ENCODE peak calls at places on chromosomes 5 and 9, in seven cellular contexts. One of them, this sample, is unnamed.

GRCh38 chr5:133824661-133825254 is 143.7 kb downstream of the C5orf15 start:
- DNase-seq in IMR-90: no peak
- DNase-seq in A549: no peak
- DNase-seq in K562: no peak
- DNase-seq in GM12878: peak; percentile 90
- DNase-seq in HepG2: no peak
- DNase-seq in H1: no peak
- DNase-seq in this sample: no peak

GRCh38 chr9:14346826-14347407 is 33.0 kb upstream of the NFIB start:
- DNase-seq in GM12878: no peak
- DNase-seq in H1: no peak
- DNase-seq in HepG2: no peak
- DNase-seq in K562: no peak
- DNase-seq in A549: no peak
- DNase-seq in IMR-90: no peak
- DNase-seq in this sample: peak; percentile 20

GRCh38 chr9:121942313-121942712 is 150.8 kb downstream of the TTLL11 start:
- DNase-seq in HepG2: peak; percentile 2
- DNase-seq in H1: no peak
- DNase-seq in GM12878: no peak
- DNase-seq in A549: no peak
- DNase-seq in K562: no peak
- DNase-seq in IMR-90: no peak
- DNase-seq in this sample: no peak

GRCh38 chr9:36934478-36935065 is 99.5 kb downstream of the PAX5 start:
- DNase-seq in HepG2: no peak
- DNase-seq in H1: no peak
- DNase-seq in A549: no peak
- DNase-seq in K562: no peak
- DNase-seq in GM12878: no peak
- DNase-seq in IMR-90: no peak
- DNase-seq in this sample: peak; percentile 66

GRCh38 chr5:54612711-54613110 is 95.2 kb downstream of the SNX18 start:
- DNase-seq in A549: no peak
- DNase-seq in GM12878: no peak
- DNase-seq in H1: no peak
- DNase-seq in K562: no peak
- DNase-seq in HepG2: no peak
- DNase-seq in IMR-90: no peak
- DNase-seq in this sample: no peak

GRCh38 chr9:116383956-116384355 is 230.4 kb downstream of the PAPPA start:
- DNase-seq in HepG2: no peak
- DNase-seq in K562: no peak
- DNase-seq in H1: no peak
- DNase-seq in GM12878: no peak
- DNase-seq in A549: no peak
- DNase-seq in IMR-90: peak; percentile 73
- DNase-seq in this sample: no peak

GRCh38 chr5:67774153-67774552 is 441.4 kb upstream of the PIK3R1 start:
- DNase-seq in A549: no peak
- DNase-seq in H1: no peak
- DNase-seq in K562: no peak
- DNase-seq in GM12878: no peak
- DNase-seq in HepG2: peak; percentile 68
- DNase-seq in IMR-90: no peak
- DNase-seq in this sample: no peak

GRCh38 chr9:77834898-77835505 is 186.9 kb upstream of the GNA14 start:
- DNase-seq in A549: no peak
- DNase-seq in IMR-90: no peak
- DNase-seq in H1: no peak
- DNase-seq in GM12878: no peak
- DNase-seq in HepG2: no peak
- DNase-seq in K562: no peak
- DNase-seq in this sample: no peak

GRCh38 chr5:14108170-14108996 is 34.8 kb upstream of the TRIO start:
- DNase-seq in H1: peak; percentile 62
- DNase-seq in K562: peak; percentile 81
- DNase-seq in HepG2: peak; percentile 54
- DNase-seq in GM12878: peak; percentile 44
- DNase-seq in A549: peak; percentile 85
- DNase-seq in IMR-90: peak; percentile 91
- DNase-seq in this sample: peak; percentile 72

GRCh38 chr9:34579097-34579818 is 10.3 kb downstream of the CNTFR start:
- DNase-seq in K562: no peak
- DNase-seq in GM12878: no peak
- DNase-seq in A549: no peak
- DNase-seq in IMR-90: no peak
- DNase-seq in HepG2: no peak
- DNase-seq in H1: no peak
- DNase-seq in this sample: peak; percentile 77

GRCh38 chr5:81789033-81789432 is 38.1 kb upstream of the SSBP2 start:
- DNase-seq in K562: peak; percentile 24
- DNase-seq in H1: no peak
- DNase-seq in GM12878: no peak
- DNase-seq in A549: no peak
- DNase-seq in HepG2: no peak
- DNase-seq in IMR-90: peak; percentile 73
- DNase-seq in this sample: no peak

GRCh38 chr5:57494104-57495098 is 11.8 kb upstream of the ACTBL2 start:
- DNase-seq in A549: peak; percentile 71
- DNase-seq in HepG2: peak; percentile 13
- DNase-seq in IMR-90: peak; percentile 98
- DNase-seq in K562: peak; percentile 54
- DNase-seq in H1: no peak
- DNase-seq in GM12878: peak; percentile 45
- DNase-seq in this sample: no peak

GRCh38 chr5:155827949-155828348 is 499.0 kb upstream of the SGCD start:
- DNase-seq in A549: no peak
- DNase-seq in IMR-90: no peak
- DNase-seq in H1: no peak
- DNase-seq in GM12878: no peak
- DNase-seq in HepG2: no peak
- DNase-seq in K562: no peak
- DNase-seq in this sample: no peak

DNA sequence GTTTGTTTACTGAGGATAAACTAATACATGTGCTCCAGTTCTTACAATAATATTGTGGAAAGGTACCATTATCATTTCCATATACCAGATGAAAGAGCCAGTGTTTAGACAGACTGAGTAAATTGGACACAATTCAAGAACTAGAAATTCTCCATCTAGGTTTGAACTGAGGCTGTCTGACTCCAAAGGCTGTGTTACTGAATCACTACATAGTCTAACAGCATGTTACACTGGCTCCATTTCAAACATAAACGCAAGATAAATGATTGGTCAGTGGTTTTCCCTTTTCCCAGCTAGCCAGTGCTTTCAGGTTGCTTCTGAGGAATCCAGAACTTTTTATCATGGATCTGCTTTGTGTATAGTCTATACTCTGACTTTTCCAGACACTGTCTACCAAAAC is 8.1 kb downstream of the SPDL1 start:
- DNase-seq in K562: no peak
- DNase-seq in IMR-90: peak; percentile 88
- DNase-seq in HepG2: no peak
- DNase-seq in A549: peak; percentile 38
- DNase-seq in GM12878: no peak
- DNase-seq in H1: no peak
- DNase-seq in this sample: no peak
- TF ChIP-seq RFX5 in K562: no peak
- TF ChIP-seq RFX5 in IMR-90: no peak
- TF ChIP-seq RFX5 in HepG2: no peak
- TF ChIP-seq RFX5 in A549: no peak
- TF ChIP-seq RFX5 in GM12878: no peak
- TF ChIP-seq RFX5 in H1: no peak
- TF ChIP-seq RFX5 in this sample: no peak

GRCh38 chr5:40799248-40799647 is 1.1 kb upstream of the PRKAA1 start:
- DNase-seq in HepG2: no peak
- DNase-seq in A549: no peak
- DNase-seq in GM12878: no peak
- DNase-seq in H1: no peak
- DNase-seq in IMR-90: peak; percentile 33
- DNase-seq in K562: no peak
- DNase-seq in this sample: no peak

GRCh38 chr5:40798012-40798855 is at the start of gene PRKAA1:
- DNase-seq in K562: peak; percentile 94
- DNase-seq in H1: peak; percentile 58
- DNase-seq in HepG2: peak; percentile 71
- DNase-seq in IMR-90: peak; percentile 83
- DNase-seq in A549: peak; percentile 87
- DNase-seq in GM12878: peak; percentile 20
- DNase-seq in this sample: peak; percentile 98

GRCh38 chr5:40797273-40798011 is 732 bp downstream of the PRKAA1 start:
- DNase-seq in IMR-90: peak; percentile 58
- DNase-seq in K562: peak; percentile 83
- DNase-seq in A549: peak; percentile 80
- DNase-seq in HepG2: no peak
- DNase-seq in GM12878: peak; percentile 16
- DNase-seq in H1: no peak
- DNase-seq in this sample: peak; percentile 91

GRCh38 chr5:40798856-40799210 is 659 bp upstream of the PRKAA1 start:
- DNase-seq in A549: no peak
- DNase-seq in H1: no peak
- DNase-seq in K562: no peak
- DNase-seq in GM12878: no peak
- DNase-seq in IMR-90: no peak
- DNase-seq in HepG2: no peak
- DNase-seq in this sample: no peak

GRCh38 chr5:40796487-40796889 is 1.7 kb downstream of the PRKAA1 start:
- DNase-seq in A549: peak; percentile 24
- DNase-seq in K562: no peak
- DNase-seq in IMR-90: peak; percentile 77
- DNase-seq in H1: no peak
- DNase-seq in HepG2: no peak
- DNase-seq in GM12878: no peak
- DNase-seq in this sample: no peak
- TF ChIP-seq RFX5 in A549: no peak
- TF ChIP-seq RFX5 in K562: no peak
- TF ChIP-seq RFX5 in IMR-90: no peak
- TF ChIP-seq RFX5 in H1: no peak
- TF ChIP-seq RFX5 in HepG2: no peak
- TF ChIP-seq RFX5 in GM12878: no peak
- TF ChIP-seq RFX5 in this sample: no peak

DNA sequence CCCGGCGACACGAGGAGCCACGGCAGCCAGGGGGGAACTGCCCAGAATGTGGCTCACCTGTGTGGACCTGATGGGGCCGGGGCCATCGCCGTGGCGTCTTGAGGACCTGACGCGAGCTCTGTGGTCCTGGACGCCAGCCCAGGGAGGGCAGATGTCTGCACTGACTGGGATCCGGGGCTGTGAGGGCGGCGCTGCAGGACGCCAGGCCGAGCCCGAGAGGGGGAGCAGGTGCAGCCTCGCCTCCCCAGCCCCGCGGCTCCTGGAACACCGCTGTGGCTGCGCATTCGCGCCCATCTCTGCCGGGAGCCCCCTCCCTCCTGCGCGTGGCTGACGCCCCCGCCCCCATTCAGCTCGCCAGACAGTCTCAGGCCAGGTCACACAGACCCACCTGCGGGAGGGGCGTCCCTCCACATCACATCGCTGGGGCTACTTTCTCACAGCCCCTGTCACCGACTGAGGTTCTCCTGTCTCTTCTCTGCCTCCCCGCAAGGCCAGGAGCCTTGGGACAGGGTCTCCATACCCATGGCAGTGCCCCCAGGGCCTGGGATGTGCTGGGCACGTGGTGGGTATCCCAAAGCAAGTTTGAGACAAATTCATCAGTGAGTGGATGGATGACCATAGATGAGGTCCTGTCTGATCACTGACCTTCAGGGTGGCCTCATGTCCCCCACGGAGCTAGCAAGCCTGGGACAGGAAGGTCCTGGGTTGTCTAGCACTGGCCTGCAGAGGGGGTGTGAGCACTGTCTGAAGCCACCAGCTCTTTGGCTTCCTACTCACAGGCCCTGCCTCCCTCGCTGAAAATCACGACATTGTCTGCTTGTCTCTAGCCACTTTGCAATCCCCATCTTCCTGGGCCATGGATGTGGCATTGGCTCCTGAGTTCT is 47.3 kb downstream of the RASGEF1C start:
- DNase-seq in IMR-90: no peak
- DNase-seq in K562: no peak
- DNase-seq in HepG2: peak; percentile 31
- DNase-seq in A549: no peak
- DNase-seq in GM12878: no peak
- DNase-seq in H1: no peak
- DNase-seq in this sample: peak; percentile 80
- TF ChIP-seq RFX5 in IMR-90: no peak
- TF ChIP-seq RFX5 in K562: no peak
- TF ChIP-seq RFX5 in HepG2: no peak
- TF ChIP-seq RFX5 in A549: no peak
- TF ChIP-seq RFX5 in GM12878: no peak
- TF ChIP-seq RFX5 in H1: no peak
- TF ChIP-seq RFX5 in this sample: no peak

GRCh38 chr5:56279291-56279690 is 46.2 kb upstream of the ANKRD55 start:
- DNase-seq in A549: no peak
- DNase-seq in K562: no peak
- DNase-seq in GM12878: no peak
- DNase-seq in H1: no peak
- DNase-seq in HepG2: no peak
- DNase-seq in IMR-90: no peak
- DNase-seq in this sample: no peak
- TF ChIP-seq RFX5 in A549: no peak
- TF ChIP-seq RFX5 in K562: no peak
- TF ChIP-seq RFX5 in GM12878: no peak
- TF ChIP-seq RFX5 in H1: no peak
- TF ChIP-seq RFX5 in HepG2: no peak
- TF ChIP-seq RFX5 in IMR-90: no peak
- TF ChIP-seq RFX5 in this sample: no peak

GRCh38 chr5:12023614-12024241 is 119.5 kb upstream of the CTNND2 start:
- DNase-seq in IMR-90: peak; percentile 27
- DNase-seq in K562: peak; percentile 14
- DNase-seq in H1: no peak
- DNase-seq in HepG2: peak; percentile 33
- DNase-seq in A549: peak; percentile 49
- DNase-seq in GM12878: peak; percentile 1
- DNase-seq in this sample: peak; percentile 6
- TF ChIP-seq RFX5 in IMR-90: no peak
- TF ChIP-seq RFX5 in K562: no peak
- TF ChIP-seq RFX5 in H1: no peak
- TF ChIP-seq RFX5 in HepG2: no peak
- TF ChIP-seq RFX5 in A549: no peak
- TF ChIP-seq RFX5 in GM12878: no peak
- TF ChIP-seq RFX5 in this sample: no peak

GRCh38 chr5:112174959-112175594 is 244.0 kb downstream of the EPB41L4A start:
- DNase-seq in IMR-90: peak; percentile 26
- DNase-seq in GM12878: no peak
- DNase-seq in A549: peak; percentile 63
- DNase-seq in K562: peak; percentile 68
- DNase-seq in H1: no peak
- DNase-seq in HepG2: peak; percentile 18
- DNase-seq in this sample: peak; percentile 67
- TF ChIP-seq RFX5 in IMR-90: no peak
- TF ChIP-seq RFX5 in GM12878: no peak
- TF ChIP-seq RFX5 in A549: no peak
- TF ChIP-seq RFX5 in K562: no peak
- TF ChIP-seq RFX5 in H1: no peak
- TF ChIP-seq RFX5 in HepG2: no peak
- TF ChIP-seq RFX5 in this sample: peak; percentile 47

This sample was measured in SK-N-SH.